ENCODE peak calls at places on chromosome 22, in four cellular contexts. L, G, N and B are unnamed samples.

GRCh38 chr22:25364281-25364680 is 144.8 kb downstream of the CRYBB2 start:
- DNase-seq in L (peak), G (no peak), N (no peak), B (no peak)

GRCh38 chr22:44931077-44931540 is 78.7 kb downstream of the PHF21B start:
- DNase-seq in L (no peak), G (no peak), N (peak), B (no peak)

GRCh38 chr22:31295831-31296230 is 3.5 kb upstream of the PIK3IP1 start:
- DNase-seq in L (no peak), G (no peak), N (no peak), B (no peak)

GRCh38 chr22:17772963-17773605 is 1.2 kb downstream of the BID start:
- DNase-seq in L (no peak), G (no peak), N (no peak), B (no peak)

GRCh38 chr22:44088976-44089570 is 65.0 kb downstream of the PARVB start:
- DNase-seq in L (no peak), G (peak), N (peak), B (peak)

GRCh38 chr22:19579880-19580279 is 55.7 kb upstream of the CLDN5 start:
- DNase-seq in L (peak), G (no peak), N (peak), B (no peak)

GRCh38 chr22:28798810-28799124 is 1.6 kb downstream of the XBP1 start:
- DNase-seq in L (no peak), G (no peak), N (no peak), B (no peak)

GRCh38 chr22:45163074-45163416 is 680 bp upstream of the NUP50 start:
- DNase-seq in L (no peak), G (no peak), N (no peak), B (no peak)

GRCh38 chr22:20087319-20088262 is 7.5 kb downstream of the DGCR8 start:
- DNase-seq in L (peak), G (no peak), N (no peak), B (no peak)

GRCh38 chr22:20805972-20806471 is 32.1 kb downstream of the SERPIND1 start:
- DNase-seq in L (no peak), G (no peak), N (no peak), B (no peak)

GRCh38 chr22:37409557-37409956 is 17.7 kb downstream of the ELFN2 start:
- DNase-seq in L (no peak), G (no peak), N (no peak), B (no peak)

GRCh38 chr22:44080936-44081853 is 57.1 kb downstream of the PARVB start:
- DNase-seq in L (peak), G (peak), N (peak), B (peak)

GRCh38 chr22:23012081-23012622 is 58.2 kb upstream of the GNAZ start:
- DNase-seq in L (no peak), G (no peak), N (no peak), B (no peak)

GRCh38 chr22:17056807-17057206 is 28.0 kb upstream of the IL17RA start:
- DNase-seq in L (no peak), G (no peak), N (no peak), B (no peak)

GRCh38 chr22:30602049-30602448 is 4.9 kb upstream of the TCN2 start:
- DNase-seq in L (no peak), G (no peak), N (no peak), B (no peak)

GRCh38 chr22:25748704-25749103 is 6.7 kb downstream of the MYO18B start:
- DNase-seq in L (no peak), G (no peak), N (no peak), B (no peak)

GRCh38 chr22:43955883-43956286 is 643 bp downstream of the SAMM50 start:
- DNase-seq in L (no peak), G (no peak), N (no peak), B (no peak)

GRCh38 chr22:42603427-42603826 is 11.3 kb downstream of the POLDIP3 start:
- DNase-seq in L (no peak), G (no peak), N (no peak), B (no peak)

GRCh38 chr22:42601879-42602465 is 12.7 kb downstream of the POLDIP3 start:
- DNase-seq in L (no peak), G (no peak), N (no peak), B (no peak)

GRCh38 chr22:42608481-42609361 is 6.0 kb downstream of the POLDIP3 start:
- DNase-seq in L (no peak), G (peak), N (no peak), B (no peak)

GRCh38 chr22:42602470-42602869 is 12.2 kb downstream of the POLDIP3 start:
- DNase-seq in L (no peak), G (no peak), N (no peak), B (no peak)

DNA sequence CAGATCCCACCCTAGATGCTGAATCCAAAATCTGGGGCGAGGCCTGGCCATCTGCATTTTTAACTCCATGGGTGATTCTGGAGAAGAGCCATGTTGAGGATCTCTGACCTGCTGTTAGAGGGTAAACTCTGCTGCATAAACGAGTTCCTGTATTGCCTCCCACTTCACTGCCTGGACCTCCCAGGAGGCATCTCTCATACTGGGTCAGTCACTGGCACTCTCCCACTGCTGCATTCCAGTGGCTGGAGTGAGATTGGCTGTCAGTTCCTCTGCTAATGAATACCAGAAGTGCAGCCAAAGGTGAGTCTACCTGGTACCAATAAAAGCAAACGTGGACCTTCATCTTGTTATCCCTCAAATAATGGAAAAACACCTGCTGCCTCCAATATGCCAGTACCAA is 10.3 kb downstream of the POLDIP3 start:
- DNase-seq in L (no peak), G (no peak), N (no peak), B (no peak)
- H3K4me3 ChIP-seq in L (no peak), G (no peak), N (no peak), B (no peak)

GRCh38 chr22:36386351-36386899 is 1.3 kb downstream of the MYH9 start:
- DNase-seq in L (peak), G (no peak), N (no peak), B (no peak)

GRCh38 chr22:36381513-36382079 is 6.2 kb downstream of the MYH9 start:
- DNase-seq in L (no peak), G (no peak), N (no peak), B (no peak)

GRCh38 chr22:36385491-36386350 is 2.0 kb downstream of the MYH9 start:
- DNase-seq in L (peak), G (no peak), N (no peak), B (no peak)

GRCh38 chr22:36384766-36385400 is 2.9 kb downstream of the MYH9 start:
- DNase-seq in L (no peak), G (no peak), N (no peak), B (no peak)

DNA sequence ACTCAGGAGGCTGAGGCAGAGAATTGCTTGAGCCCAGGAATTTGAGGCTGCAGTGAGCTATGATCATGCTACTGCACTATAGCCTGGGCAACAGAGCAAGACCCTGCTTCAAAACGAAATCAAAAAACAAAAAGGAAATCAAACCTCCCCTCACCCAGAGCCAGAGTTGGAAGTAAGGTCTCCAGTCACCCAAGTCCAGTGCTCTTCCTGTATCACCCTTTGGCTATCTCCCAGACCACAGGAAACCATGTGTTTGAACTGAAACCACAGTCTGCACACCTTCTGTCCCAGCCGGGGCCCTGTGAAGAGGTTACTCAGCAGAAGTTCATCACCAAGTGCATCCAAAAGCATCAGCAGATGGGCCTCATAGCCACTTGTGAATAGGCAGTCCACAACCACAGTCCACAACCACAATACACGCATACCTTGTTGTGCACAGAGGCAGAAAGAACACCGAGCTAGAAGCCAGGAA is 4.6 kb downstream of the MYH9 start:
- DNase-seq in L (no peak), G (peak), N (no peak), B (no peak)
- H3K4me3 ChIP-seq in L (peak), G (peak), N (peak), B (no peak)

DNA sequence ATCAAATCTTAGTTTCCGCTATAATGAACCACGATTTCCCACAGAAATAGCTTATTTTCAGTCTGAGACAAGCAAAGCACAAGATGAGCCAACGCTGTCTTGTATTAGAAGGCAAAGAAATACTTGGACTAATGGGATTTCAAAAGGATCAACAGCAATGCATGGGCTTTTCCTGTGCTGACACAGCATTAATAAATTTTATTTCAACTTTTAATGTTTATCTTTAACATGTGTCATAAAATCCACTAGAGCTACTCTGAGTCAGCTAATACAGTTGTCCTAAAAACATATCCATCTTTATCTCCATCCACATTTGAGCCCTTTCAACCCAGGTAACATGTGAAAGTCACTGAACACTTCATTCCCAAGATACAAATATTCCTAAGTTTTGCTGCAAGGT is 15.5 kb upstream of the SLC25A17 start:
- DNase-seq in L (no peak), G (no peak), N (no peak), B (no peak)
- H3K4me3 ChIP-seq in L (no peak), G (no peak), N (no peak), B (no peak)

GRCh38 chr22:46815896-46816721 is 53.7 kb downstream of the TBC1D22A start:
- DNase-seq in L (no peak), G (no peak), N (no peak), B (no peak)
- H3K4me3 ChIP-seq in L (no peak), G (no peak), N (no peak), B (no peak)

GRCh38 chr22:49962751-49963646 is 2.4 kb downstream of the PIM3 start:
- DNase-seq in L (peak), G (no peak), N (peak), B (no peak)

GRCh38 chr22:49964136-49964492 is 3.5 kb downstream of the PIM3 start:
- DNase-seq in L (peak), G (no peak), N (no peak), B (no peak)

GRCh38 chr22:49964493-49965290 is 4.1 kb downstream of the PIM3 start:
- DNase-seq in L (peak), G (no peak), N (peak), B (no peak)

GRCh38 chr22:49962012-49962750 is 1.6 kb downstream of the PIM3 start:
- DNase-seq in L (peak), G (peak), N (peak), B (peak)

DNA sequence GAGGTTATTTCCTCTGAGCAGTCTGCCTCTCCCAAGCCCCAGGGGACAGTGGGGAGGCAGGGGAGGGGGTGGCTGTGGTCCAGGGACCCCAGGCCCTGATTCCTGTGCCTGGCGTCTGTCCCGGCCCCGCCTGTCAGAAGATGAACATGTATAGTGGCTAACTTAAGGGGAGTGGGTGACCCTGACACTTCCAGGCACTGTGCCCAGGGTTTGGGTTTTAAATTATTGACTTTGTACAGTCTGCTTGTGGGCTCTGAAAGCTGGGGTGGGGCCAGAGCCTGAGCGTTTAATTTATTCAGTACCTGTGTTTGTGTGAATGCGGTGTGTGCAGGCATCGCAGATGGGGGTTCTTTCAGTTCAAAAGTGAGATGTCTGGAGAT is 3.1 kb downstream of the PIM3 start:
- DNase-seq in L (peak), G (no peak), N (no peak), B (no peak)
- H3K4me3 ChIP-seq in L (peak), G (no peak), N (peak), B (peak)

GRCh38 chr22:39182478-39183030 is 30.1 kb upstream of the CBX7 start:
- DNase-seq in L (peak), G (no peak), N (no peak), B (no peak)
- H3K4me3 ChIP-seq in L (no peak), G (no peak), N (no peak), B (no peak)